ENCODE peak calls at places on chromosomes 11 and 22, in nine cellular contexts. K is ACHN; S is activated T-cell treated with anti-CD3 and anti-CD28 coated beads, Interleukin-2, amount 50 U/mL, for 24 hours; M is LoVo; U is activated CD4-positive, alpha-beta T cell treated with anti-CD3 and anti-CD28 coated beads, Interleukin-2, amount 50 U/mL, for 4 hours; V is SK-N-SH; H is lower leg skin; Y is KBM-7; W is non-pigmented ciliary epithelial cell. J is an unnamed sample.

GRCh38 chr22:19477321-19478085 is 1.5 kb downstream of the UFD1 start:
- DNase-seq in Y (peak; percentile 32), W (no peak), U (no peak), S (no peak), M (peak; percentile 7), H (no peak), V (no peak), K (peak; percentile 12), J (no peak)

GRCh38 chr11:93775289-93775688 is 8.8 kb upstream of the MED17 start:
- DNase-seq in W (no peak), M (no peak), U (no peak), Y (peak; percentile 51), S (no peak), H (no peak), V (peak; percentile 43), K (peak; percentile 25), J (no peak)

GRCh38 chr11:100356035-100356434 is 331.1 kb upstream of the ARHGAP42 start:
- DNase-seq in K (no peak), S (no peak), W (no peak), M (no peak), H (no peak), U (no peak), V (no peak), Y (no peak), J (no peak)

GRCh38 chr11:117143390-117143789 is 697 bp upstream of the PAFAH1B2 start:
- DNase-seq in M (peak; percentile 11), S (peak; percentile 42), H (peak; percentile 32), V (peak; percentile 59), U (peak; percentile 23), K (peak; percentile 45), Y (peak; percentile 50), W (no peak), J (peak; percentile 72)

GRCh38 chr22:29517215-29517908 is 36.2 kb downstream of the THOC5 start:
- DNase-seq in Y (no peak), M (no peak), S (no peak), V (peak; percentile 35), H (no peak), U (no peak), K (no peak), W (no peak), J (peak; percentile 67)

GRCh38 chr11:11155962-11156815 is 196.9 kb downstream of the CSNK2A3 start:
- DNase-seq in M (no peak), U (peak; percentile 41), V (peak; percentile 54), Y (peak; percentile 77), H (no peak), S (peak; percentile 69), K (peak; percentile 9), W (no peak), J (no peak)

GRCh38 chr11:63917685-63918523 is 940 bp upstream of the RCOR2 start:
- DNase-seq in W (no peak), M (no peak), H (no peak), K (no peak), U (peak; percentile 28), Y (no peak), V (peak; percentile 92), S (peak; percentile 57), J (no peak)

GRCh38 chr11:116263020-116263419 is 509.8 kb downstream of the BUD13 start:
- DNase-seq in V (no peak), K (no peak), W (no peak), Y (no peak), H (no peak), U (no peak), M (no peak), S (no peak), J (no peak)

GRCh38 chr11:120061036-120061760 is 76.7 kb downstream of the TRIM29 start:
- DNase-seq in M (no peak), V (no peak), H (no peak), S (no peak), Y (no peak), U (no peak), K (no peak), W (no peak), J (no peak)

GRCh38 chr11:22304337-22304961 is 33.7 kb upstream of the SLC17A6 start:
- DNase-seq in K (peak; percentile 40), V (peak; percentile 44), S (no peak), Y (peak; percentile 32), W (peak; percentile 6), M (peak; percentile 63), H (no peak), U (no peak), J (peak; percentile 32)

GRCh38 chr22:29380032-29380781 is 8.2 kb downstream of the AP1B1 start:
- DNase-seq in S (no peak), Y (no peak), U (no peak), K (no peak), W (no peak), V (no peak), M (no peak), H (no peak), J (peak; percentile 36)